ENCODE peak calls at places on chromosomes 13 and 19, in seven cellular contexts. K, T, Q, M, H, D and E are unnamed samples. For H3K36me3, the result is how much of the 10 kb centered on the place peaks cover.

GRCh38 chr19:35306473-35307246 is 14.7 kb downstream of the MAG start:
- DNase-seq in K (no peak), T (no peak), Q (no peak), M (no peak), H (no peak), D (no peak), E (no peak)

GRCh38 chr19:51531349-51532315 is at the start of gene SIGLEC6:
- DNase-seq in K (peak), T (no peak), Q (no peak), M (peak), H (peak), D (no peak), E (no peak)

GRCh38 chr19:17706750-17707181 is 12.5 kb upstream of the MAP1S start:
- DNase-seq in K (no peak), T (peak), Q (no peak), M (no peak), H (no peak), D (no peak), E (no peak)

GRCh38 chr13:108957369-108958012 is 328.1 kb downstream of the MYO16 start:
- DNase-seq in K (no peak), T (peak), Q (peak), M (peak), H (no peak), D (no peak), E (no peak)

GRCh38 chr13:43140985-43141384 is 117.6 kb downstream of the DNAJC15 start:
- DNase-seq in K (no peak), T (no peak), Q (no peak), M (no peak), H (no peak), D (no peak), E (no peak)

GRCh38 chr19:13023666-13024065 is 28.4 kb downstream of the NFIX start:
- DNase-seq in K (no peak), T (no peak), Q (no peak), M (no peak), H (no peak), D (no peak), E (no peak)

GRCh38 chr19:13181747-13182388 is 31.7 kb downstream of the IER2 start:
- DNase-seq in K (peak), T (peak), Q (peak), M (peak), H (no peak), D (no peak), E (no peak)

GRCh38 chr19:10701955-10702307 is 692 bp downstream of the QTRT1 start:
- DNase-seq in K (no peak), T (no peak), Q (no peak), M (no peak), H (peak), D (no peak), E (no peak)

GRCh38 chr19:15508035-15508710 is at the start of gene CYP4F22:
- DNase-seq in K (no peak), T (no peak), Q (no peak), M (no peak), H (no peak), D (no peak), E (no peak)

GRCh38 chr13:32650705-32651311 is 64.6 kb downstream of the PDS5B start:
- DNase-seq in K (peak), T (peak), Q (peak), M (peak), H (peak), D (peak), E (no peak)

GRCh38 chr19:40200352-40201099 is 9.3 kb downstream of the MAP3K10 start:
- DNase-seq in K (no peak), T (peak), Q (no peak), M (no peak), H (no peak), D (no peak), E (no peak)

GRCh38 chr13:48496796-48497195 is 36.1 kb downstream of the RCBTB2 start:
- DNase-seq in K (no peak), T (no peak), Q (no peak), M (no peak), H (peak), D (no peak), E (no peak)

GRCh38 chr19:4371209-4371897 is 28.0 kb downstream of the MPND start:
- DNase-seq in K (peak), T (peak), Q (peak), M (no peak), H (no peak), D (no peak), E (no peak)

GRCh38 chr19:4369109-4369887 is 25.9 kb downstream of the MPND start:
- DNase-seq in K (peak), T (no peak), Q (no peak), M (peak), H (peak), D (no peak), E (no peak)

GRCh38 chr19:4371898-4372629 is 28.3 kb downstream of the SH3GL1 start:
- DNase-seq in K (no peak), T (no peak), Q (no peak), M (no peak), H (no peak), D (no peak), E (no peak)

GRCh38 chr19:4369888-4370260 is 26.5 kb downstream of the MPND start:
- DNase-seq in K (peak), T (no peak), Q (no peak), M (no peak), H (peak), D (no peak), E (no peak)

DNA sequence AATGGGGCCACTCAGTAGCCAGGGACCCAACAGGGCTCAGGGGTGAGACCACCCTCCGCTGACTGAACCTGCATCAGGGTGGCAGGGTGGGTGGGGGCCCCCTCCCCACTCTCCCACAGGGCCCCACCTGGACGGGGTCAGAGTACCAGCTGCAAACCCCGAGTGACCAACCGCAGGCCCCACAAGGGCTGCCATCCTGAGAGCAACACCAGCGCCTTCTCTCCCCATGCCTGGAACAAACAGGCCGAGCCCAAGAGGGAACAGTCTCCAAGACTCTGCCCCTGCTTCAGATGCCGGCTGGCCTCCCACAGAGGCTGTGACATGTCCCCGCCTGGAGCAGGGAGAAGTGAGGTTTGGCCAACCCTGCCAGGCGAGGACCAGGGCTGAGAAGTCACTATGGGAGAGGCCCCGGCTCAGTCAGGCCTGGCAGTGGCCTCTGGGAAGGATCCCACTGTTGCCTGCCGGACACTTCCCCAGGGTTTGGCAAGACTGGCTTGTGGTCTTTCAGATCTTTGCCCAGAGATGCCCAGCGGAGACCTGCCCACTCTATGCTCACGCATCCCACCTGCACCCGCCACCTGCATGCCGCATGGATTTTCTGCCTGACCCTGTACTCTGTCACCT is 27.2 kb downstream of the MPND start:
- DNase-seq in K (peak), T (no peak), Q (no peak), M (no peak), H (no peak), D (no peak), E (no peak)
- H3K36me3 ChIP-seq in K (under half), T (under half), Q (under half), M (under half), H (under half), D (under half), E (under half)

DNA sequence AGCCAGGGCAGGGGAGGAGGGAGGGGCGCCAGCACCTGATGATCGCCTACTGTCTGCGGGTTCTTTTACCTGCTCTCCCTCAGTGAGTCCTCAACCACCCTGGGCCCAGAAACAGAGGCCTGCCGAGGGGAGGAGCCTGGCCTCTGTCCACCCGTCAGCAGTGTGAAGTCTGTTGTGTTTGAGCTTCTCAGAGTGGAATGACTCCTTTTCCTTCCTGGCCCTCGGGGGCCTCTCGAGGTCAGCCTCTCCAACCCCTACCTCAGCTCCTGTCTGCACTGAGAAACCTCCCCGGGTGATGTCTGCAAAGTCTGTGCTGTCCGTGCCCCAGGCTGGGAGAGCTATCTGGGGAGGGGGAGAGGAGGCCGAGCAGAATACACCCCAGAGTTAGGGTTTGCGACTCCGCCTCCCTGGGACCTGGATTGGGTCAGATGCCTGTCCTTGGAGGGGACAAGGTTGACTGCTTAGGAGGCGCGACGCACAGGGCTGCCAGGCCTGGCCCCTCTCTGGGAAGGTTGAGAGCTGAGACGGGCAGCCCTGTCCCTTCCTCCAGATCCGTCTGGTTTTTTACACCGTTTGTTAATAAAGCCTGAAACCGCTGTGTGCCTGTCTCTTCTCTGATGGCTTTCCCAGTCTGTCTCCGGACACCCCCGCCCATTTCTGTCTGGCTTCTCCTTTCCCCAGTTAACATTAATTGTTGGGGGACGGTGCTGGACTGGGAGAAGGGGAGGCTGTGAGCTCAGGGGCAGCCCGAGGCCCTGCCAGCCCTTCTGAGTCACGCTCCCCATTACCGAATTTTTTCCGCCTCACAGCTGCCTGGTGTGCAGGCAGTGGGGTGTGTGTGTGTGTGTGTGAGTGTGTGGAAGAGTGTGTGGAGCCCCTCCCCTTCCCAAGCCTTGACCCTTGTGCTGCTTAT is 1.0 kb upstream of the SSC5D start:
- DNase-seq in K (peak), T (peak), Q (no peak), M (peak), H (no peak), D (peak), E (no peak)
- H3K4me3 ChIP-seq in K (peak), T (peak), Q (no peak), M (no peak), H (no peak), D (peak), E (peak)

GRCh38 chr13:80802946-80803345 is 462.0 kb upstream of the SPRY2 start:
- DNase-seq in K (no peak), T (no peak), Q (no peak), M (no peak), H (no peak), D (no peak), E (no peak)

GRCh38 chr13:80798576-80799133 is 457.7 kb upstream of the SPRY2 start:
- DNase-seq in K (no peak), T (no peak), Q (no peak), M (no peak), H (no peak), D (no peak), E (no peak)
- H3K36me3 ChIP-seq in K (under half), T (under half), Q (under half), M (under half), H (under half), D (under half), E (under half)

DNA sequence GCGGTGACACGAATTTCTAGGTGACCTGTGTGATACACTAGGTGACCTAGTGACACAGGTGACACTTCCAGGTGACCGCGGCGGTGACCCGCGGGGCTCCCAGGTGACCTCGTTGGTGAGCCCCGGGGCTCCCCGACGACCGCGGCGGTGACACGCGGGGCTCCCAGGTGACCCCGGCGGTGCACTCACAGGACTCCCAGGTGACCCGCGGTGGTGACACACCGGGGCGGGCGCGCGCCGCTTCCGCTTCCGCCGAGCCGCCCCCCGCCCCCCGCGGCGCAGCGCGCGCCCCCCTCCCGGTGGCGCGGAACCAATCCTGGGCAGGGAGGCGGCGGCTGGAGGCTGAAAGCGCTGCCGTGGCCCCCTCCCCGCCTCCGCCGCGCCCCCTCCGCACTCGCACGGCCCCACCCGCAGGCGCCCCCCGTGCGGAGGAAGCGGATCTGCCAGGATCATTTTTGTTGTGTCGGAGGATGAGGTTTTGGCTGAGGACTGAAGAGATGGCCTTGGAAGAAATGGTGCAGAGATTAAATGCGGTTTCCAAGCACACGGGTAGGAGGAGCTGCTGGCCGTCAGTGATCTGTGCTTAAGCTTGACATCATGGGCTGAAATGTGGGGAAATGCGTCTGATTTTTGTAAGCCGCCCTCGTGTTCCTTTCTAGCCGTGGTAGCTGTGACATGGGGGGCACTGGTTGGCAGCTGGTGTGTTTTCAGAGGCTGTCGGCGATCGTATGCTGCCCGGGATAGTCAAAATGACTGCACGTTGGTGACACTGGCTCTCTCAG is at the start of gene MCF2L:
- DNase-seq in K (peak), T (no peak), Q (peak), M (no peak), H (peak), D (no peak), E (no peak)
- H3K4me3 ChIP-seq in K (peak), T (no peak), Q (peak), M (peak), H (peak), D (peak), E (peak)

GRCh38 chr13:114303700-114304327 is 10.5 kb upstream of the CHAMP1 start:
- DNase-seq in K (no peak), T (no peak), Q (no peak), M (no peak), H (no peak), D (no peak), E (no peak)
- H3K36me3 ChIP-seq in K (half or more), T (under half), Q (under half), M (under half), H (under half), D (half or more), E (under half)

GRCh38 chr19:3477506-3477905 is 2.8 kb downstream of the SMIM24 start:
- DNase-seq in K (no peak), T (no peak), Q (no peak), M (no peak), H (no peak), D (no peak), E (no peak)

GRCh38 chr19:3479177-3479818 is 1.0 kb downstream of the SMIM24 start:
- DNase-seq in K (no peak), T (no peak), Q (no peak), M (no peak), H (peak), D (no peak), E (no peak)

GRCh38 chr19:3479819-3480215 is 508 bp downstream of the SMIM24 start:
- DNase-seq in K (no peak), T (no peak), Q (no peak), M (no peak), H (peak), D (no peak), E (no peak)

GRCh38 chr19:3476830-3477229 is 3.5 kb downstream of the SMIM24 start:
- DNase-seq in K (no peak), T (no peak), Q (no peak), M (no peak), H (no peak), D (no peak), E (no peak)

DNA sequence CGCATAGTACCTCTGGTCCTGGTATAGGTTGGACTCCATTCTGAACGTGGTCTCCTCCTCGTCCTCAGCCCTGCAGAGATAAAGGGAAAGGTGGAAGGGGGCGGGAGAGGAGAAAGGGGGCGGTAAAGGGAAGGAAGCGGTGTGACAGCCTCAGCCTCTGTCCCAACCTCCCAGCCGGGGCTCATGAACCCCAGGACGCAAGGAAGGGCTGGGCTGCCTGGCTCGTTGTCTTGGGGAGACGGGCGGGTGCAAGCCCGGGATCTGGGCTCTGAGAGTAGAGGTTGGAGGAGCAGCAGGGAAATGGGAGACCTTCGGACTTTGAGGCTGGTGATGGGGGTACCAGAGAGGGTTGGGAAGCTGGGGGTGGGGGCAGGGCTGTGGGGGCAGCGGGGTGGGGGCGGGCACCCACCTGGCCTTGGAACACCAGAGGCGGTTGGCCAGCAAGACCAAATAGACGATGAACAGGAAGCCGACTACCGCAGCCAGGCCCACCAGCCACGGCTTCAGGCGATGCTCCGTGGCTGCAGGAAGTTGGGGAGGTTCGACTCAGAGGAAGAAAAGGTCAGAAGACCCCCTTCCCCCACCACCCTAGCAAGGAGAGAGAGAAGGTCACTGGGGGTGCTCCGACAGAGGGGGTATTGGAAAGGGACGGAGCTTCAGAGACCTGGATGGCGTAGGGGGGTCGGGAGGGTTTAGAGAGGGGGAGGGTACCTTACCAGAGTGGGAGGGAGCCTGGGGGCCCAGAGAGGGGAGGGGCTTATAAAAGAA is 1.7 kb downstream of the SMIM24 start:
- DNase-seq in K (no peak), T (no peak), Q (no peak), M (no peak), H (peak), D (no peak), E (no peak)
- H3K4me3 ChIP-seq in K (no peak), T (no peak), Q (no peak), M (no peak), H (no peak), D (no peak), E (no peak)

GRCh38 chr13:50132937-50133276 is 117.7 kb downstream of the KCNRG start:
- DNase-seq in K (no peak), T (no peak), Q (no peak), M (no peak), H (no peak), D (no peak), E (no peak)
- H3K36me3 ChIP-seq in K (under half), T (under half), Q (under half), M (under half), H (under half), D (under half), E (under half)

GRCh38 chr13:56735537-56735942 is 405.2 kb upstream of the PRR20A start:
- DNase-seq in K (no peak), T (no peak), Q (no peak), M (no peak), H (no peak), D (no peak), E (no peak)
- H3K4me3 ChIP-seq in K (no peak), T (no peak), Q (no peak), M (no peak), H (no peak), D (no peak), E (no peak)